ENCODE peak calls at places on chromosomes 5 and 9, in ten cellular contexts. J is OCI-LY7; I is lung; K is WERI-Rb-1; P is cardiac muscle cell; Z is effector memory CD4-positive, alpha-beta T cell; D is psoas muscle; F is left ventricle myocardium inferior; C is lower lobe of right lung; A is body of pancreas. W is an unnamed sample.
A peak's percentile ranks its signal among the peaks of the same experiment; 100 is the strongest.

GRCh38 chr5:123350744-123351143 is 72.5 kb downstream of the CEP120 start:
- DNase-seq in J (no peak), I (no peak), K (no peak), P (no peak), Z (no peak), D (no peak), F (no peak), C (no peak), A (no peak), W (no peak)

GRCh38 chr5:97618721-97619120 is 435.7 kb upstream of the RIOK2 start:
- DNase-seq in J (no peak), I (no peak), K (no peak), P (peak; percentile 6), Z (no peak), D (no peak), F (no peak), C (no peak), A (no peak), W (no peak)

GRCh38 chr9:106799146-106799545 is 63.8 kb upstream of the ZNF462 start:
- DNase-seq in J (no peak), I (no peak), K (no peak), P (peak; percentile 87), Z (no peak), D (no peak), F (no peak), C (no peak), A (no peak), W (no peak)

GRCh38 chr9:4994166-4994890 is 9.3 kb downstream of the JAK2 start:
- DNase-seq in J (no peak), I (no peak), K (no peak), P (no peak), Z (no peak), D (no peak), F (no peak), C (no peak), A (no peak), W (no peak)

GRCh38 chr9:136339173-136339957 is 12.0 kb downstream of the GPSM1 start:
- DNase-seq in J (peak; percentile 73), I (peak; percentile 75), K (peak; percentile 89), P (peak; percentile 70), Z (peak; percentile 21), D (peak; percentile 80), F (peak; percentile 72), C (peak; percentile 87), A (peak; percentile 92), W (peak; percentile 18)

GRCh38 chr5:73812457-73812856 is 186.5 kb downstream of the ARHGEF28 start:
- DNase-seq in J (no peak), I (no peak), K (no peak), P (no peak), Z (no peak), D (no peak), F (no peak), C (no peak), A (no peak), W (no peak)

GRCh38 chr9:128061305-128061704 is 5.8 kb downstream of the NAIF1 start:
- DNase-seq in J (no peak), I (no peak), K (peak; percentile 42), P (no peak), Z (no peak), D (no peak), F (no peak), C (no peak), A (no peak), W (no peak)

GRCh38 chr5:159332800-159333563 is 2.7 kb upstream of the IL12B start:
- DNase-seq in J (peak; percentile 75), I (no peak), K (no peak), P (no peak), Z (no peak), D (no peak), F (no peak), C (no peak), A (no peak), W (no peak)

GRCh38 chr9:20618361-20618799 is 3.9 kb downstream of the MLLT3 start:
- DNase-seq in J (no peak), I (peak; percentile 36), K (no peak), P (peak; percentile 81), Z (no peak), D (no peak), F (no peak), C (no peak), A (peak; percentile 72), W (no peak)

GRCh38 chr5:122649080-122649479 is 125.8 kb upstream of the SNX2 start:
- DNase-seq in J (no peak), I (no peak), K (no peak), P (no peak), Z (no peak), D (no peak), F (no peak), C (no peak), A (no peak), W (no peak)

GRCh38 chr9:107637421-107638420 is 148.2 kb upstream of the KLF4 start:
- DNase-seq in J (no peak), I (peak; percentile 82), K (peak; percentile 67), P (peak; percentile 99), Z (no peak), D (peak; percentile 93), F (peak; percentile 88), C (peak; percentile 87), A (peak; percentile 77), W (no peak)

DNA sequence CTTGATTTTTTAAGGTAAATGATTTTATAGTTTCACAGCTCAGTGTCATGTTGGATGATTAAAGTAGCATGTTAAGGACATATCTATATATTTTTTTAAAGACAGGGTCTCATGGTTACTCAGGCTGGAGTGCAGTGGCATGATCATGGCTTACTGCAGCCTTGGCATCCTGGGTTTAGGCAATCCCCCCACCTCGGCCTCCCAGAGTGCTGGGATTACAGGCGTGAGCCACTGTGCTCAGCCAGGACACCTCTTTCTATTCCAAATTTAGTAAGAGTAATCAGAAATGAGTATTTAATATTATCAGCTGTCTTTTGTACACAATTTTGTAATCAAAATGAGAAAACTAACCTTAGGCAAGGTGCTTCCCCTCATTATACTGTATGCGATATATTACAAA is 38.6 kb upstream of the LRRTM2 start:
- DNase-seq in J (no peak), I (no peak), K (no peak), P (no peak), Z (no peak), D (no peak), F (no peak), C (no peak), A (no peak), W (no peak)
- H3K27ac ChIP-seq in J (no peak overlapping the region), I (no peak overlapping the region), K (no peak overlapping the region), P (no peak overlapping the region), Z (no peak overlapping the region), D (no peak overlapping the region), F (peak overlapping the region; percentile 78), C (no peak overlapping the region), A (no peak overlapping the region), W (no peak overlapping the region)

DNA sequence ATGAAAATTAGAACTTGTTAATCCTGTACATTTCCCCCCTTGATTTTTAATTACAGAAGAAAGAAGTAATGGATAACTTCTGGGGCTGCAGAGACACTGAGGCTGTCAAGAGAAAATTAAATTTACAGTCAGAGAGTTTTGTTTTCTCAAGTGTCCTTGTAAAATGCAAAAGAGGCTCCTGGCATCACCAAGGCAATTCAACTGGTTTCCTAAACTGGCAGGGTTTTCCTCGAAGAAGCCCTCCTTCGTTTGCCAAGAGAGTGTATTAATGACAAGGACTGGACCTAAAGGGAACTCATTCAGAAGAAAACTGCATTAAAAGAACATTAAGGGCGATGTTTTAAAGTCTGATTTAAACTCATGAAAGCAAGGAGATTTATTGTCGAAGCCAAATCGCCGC is 476.8 kb downstream of the ZSWIM6 start:
- DNase-seq in J (no peak), I (no peak), K (no peak), P (no peak), Z (no peak), D (no peak), F (no peak), C (no peak), A (no peak), W (no peak)
- H3K27ac ChIP-seq in J (no peak overlapping the region), I (no peak overlapping the region), K (peak overlapping the region; percentile 31), P (no peak overlapping the region), Z (no peak overlapping the region), D (no peak overlapping the region), F (no peak overlapping the region), C (no peak overlapping the region), A (no peak overlapping the region), W (no peak overlapping the region)

DNA sequence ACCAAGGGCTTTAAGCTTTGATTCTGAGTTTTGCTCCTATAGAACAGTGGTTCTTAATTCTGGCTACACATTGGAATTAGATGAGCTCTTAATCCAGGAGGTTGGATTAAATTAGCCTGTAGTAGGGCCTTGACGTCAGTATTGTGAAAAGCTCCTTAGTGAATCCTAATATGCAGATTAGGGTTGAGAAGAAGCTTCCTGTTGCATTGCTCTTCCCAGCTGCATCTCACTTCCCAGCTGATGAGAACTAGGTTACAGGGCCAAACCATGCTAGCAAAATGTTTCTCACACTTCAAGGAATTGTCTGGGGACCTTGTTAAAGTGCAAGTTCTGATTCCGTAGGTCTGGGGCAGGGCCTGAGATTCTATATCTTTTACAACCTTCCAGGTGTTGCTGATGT is 300.0 kb downstream of the ZSWIM6 start:
- DNase-seq in J (no peak), I (no peak), K (no peak), P (peak; percentile 18), Z (no peak), D (no peak), F (no peak), C (no peak), A (no peak), W (no peak)
- H3K27ac ChIP-seq in J (no peak overlapping the region), I (peak overlapping the region; percentile 38), K (no peak overlapping the region), P (no peak overlapping the region), Z (no peak overlapping the region), D (no peak overlapping the region), F (peak overlapping the region; percentile 75), C (no peak overlapping the region), A (no peak overlapping the region), W (no peak overlapping the region)

GRCh38 chr5:109191153-109191558 is 218.6 kb downstream of the PJA2 start:
- DNase-seq in J (no peak), I (no peak), K (no peak), P (peak; percentile 70), Z (no peak), D (no peak), F (no peak), C (no peak), A (no peak), W (no peak)

GRCh38 chr5:109192543-109193281 is 217.1 kb downstream of the PJA2 start:
- DNase-seq in J (no peak), I (no peak), K (no peak), P (no peak), Z (no peak), D (no peak), F (no peak), C (no peak), A (no peak), W (no peak)

GRCh38 chr5:109195667-109196066 is 214.1 kb downstream of the PJA2 start:
- DNase-seq in J (no peak), I (no peak), K (no peak), P (no peak), Z (no peak), D (no peak), F (no peak), C (no peak), A (no peak), W (no peak)

GRCh38 chr5:109196486-109196885 is 213.3 kb downstream of the PJA2 start:
- DNase-seq in J (no peak), I (no peak), K (no peak), P (no peak), Z (no peak), D (no peak), F (no peak), C (no peak), A (no peak), W (no peak)

DNA sequence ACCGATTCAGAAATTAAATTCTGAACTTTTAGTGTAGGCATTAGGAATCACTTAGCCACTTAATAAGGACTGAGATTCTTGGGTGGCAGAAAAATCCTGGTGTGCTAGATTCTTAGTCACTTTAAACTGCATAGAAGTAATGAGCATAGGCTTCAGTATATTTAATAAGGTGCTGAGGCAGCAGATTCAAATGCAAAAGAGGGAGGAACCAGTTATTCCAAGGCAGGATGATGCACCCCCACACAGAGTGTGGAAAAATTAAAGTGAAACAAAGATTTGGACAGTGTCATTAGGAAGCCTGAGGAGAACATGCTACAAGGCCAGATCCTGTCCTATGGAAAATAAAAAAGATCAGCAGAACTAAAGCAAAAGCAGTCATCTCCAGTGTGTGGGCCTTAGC is 217.7 kb downstream of the PJA2 start:
- DNase-seq in J (no peak), I (no peak), K (no peak), P (no peak), Z (no peak), D (no peak), F (no peak), C (no peak), A (no peak), W (no peak)
- H3K27ac ChIP-seq in J (no peak overlapping the region), I (no peak overlapping the region), K (no peak overlapping the region), P (no peak overlapping the region), Z (no peak overlapping the region), D (no peak overlapping the region), F (no peak overlapping the region), C (no peak overlapping the region), A (no peak overlapping the region), W (no peak overlapping the region)